ENCODE peak calls at places on chromosomes 3 and 15, in eight cellular contexts. X is GM13976, E is progenitor cell of endocrine pancreas, M is colonic mucosa, F is fibroblast of pulmonary artery, T is nephron progenitor cell, H is cardiac muscle cell, J is IMR-90. Q is an unnamed sample.

GRCh38 chr3:42067324-42067723 is 23.8 kb upstream of the TRAK1 start:
- DNase-seq in T (no peak), J (peak; percentile 63), F (peak; percentile 87), X (peak; percentile 80), H (no peak), E (no peak), M (no peak), Q (no peak)

GRCh38 chr15:82768414-82769081 is 37.3 kb downstream of the FSD2 start:
- DNase-seq in X (no peak), T (no peak), E (no peak), H (no peak), J (peak; percentile 19), M (no peak), F (no peak), Q (peak; percentile 35)

GRCh38 chr3:78569820-78570219 is 1198.0 kb downstream of the ROBO1 start:
- DNase-seq in J (no peak), H (peak; percentile 9), X (no peak), M (no peak), T (peak; percentile 2), F (no peak), E (no peak), Q (no peak)

GRCh38 chr3:145882416-145882815 is 278.6 kb downstream of the PLOD2 start:
- DNase-seq in J (no peak), T (no peak), E (no peak), M (no peak), X (no peak), H (no peak), F (peak; percentile 46), Q (no peak)

GRCh38 chr15:53671545-53671944 is 87.9 kb downstream of the WDR72 start:
- DNase-seq in E (no peak), X (no peak), M (no peak), T (peak; percentile 14), H (no peak), F (no peak), J (no peak), Q (no peak)

GRCh38 chr15:60605879-60606304 is 127.0 kb upstream of the ICE2 start:
- DNase-seq in T (no peak), E (no peak), F (peak; percentile 84), H (no peak), X (no peak), J (peak; percentile 81), M (no peak), Q (no peak)

GRCh38 chr3:194686816-194687637 is 1.3 kb downstream of the FAM43A start:
- DNase-seq in T (peak; percentile 60), H (peak; percentile 56), X (peak; percentile 51), J (peak; percentile 58), E (peak; percentile 29), F (peak; percentile 58), M (peak; percentile 48), Q (no peak)

GRCh38 chr15:90114451-90114901 is 12.2 kb upstream of the IDH2 start:
- DNase-seq in T (no peak), J (no peak), H (no peak), M (no peak), X (no peak), E (no peak), F (no peak), Q (no peak)

GRCh38 chr3:73432021-73432722 is 192.6 kb downstream of the PDZRN3 start:
- DNase-seq in H (peak; percentile 68), J (peak; percentile 54), M (no peak), E (no peak), T (peak; percentile 35), F (peak; percentile 64), X (peak; percentile 48), Q (peak; percentile 66)

GRCh38 chr15:88989578-88989977 is 76.4 kb upstream of the MFGE8 start:
- DNase-seq in X (no peak), E (no peak), F (peak; percentile 35), H (no peak), T (no peak), M (no peak), J (peak; percentile 94), Q (no peak)

GRCh38 chr3:101179637-101180036 is 140.7 kb downstream of the IMPG2 start:
- DNase-seq in T (no peak), E (no peak), M (no peak), F (peak; percentile 63), X (no peak), H (no peak), J (peak; percentile 59), Q (peak; percentile 21)

GRCh38 chr3:18758047-18758704 is 333.0 kb upstream of the SATB1 start:
- DNase-seq in X (peak; percentile 8), E (no peak), H (peak; percentile 69), F (peak; percentile 57), M (peak; percentile 73), J (no peak), T (peak; percentile 15), Q (peak; percentile 80)

GRCh38 chr3:51734572-51734907 is 27.7 kb downstream of the GRM2 start:
- DNase-seq in J (no peak), H (no peak), M (no peak), F (no peak), T (no peak), X (no peak), E (no peak), Q (no peak)

GRCh38 chr15:33068531-33068990 is 126.0 kb downstream of the FMN1 start:
- DNase-seq in H (no peak), T (peak; percentile 4), F (no peak), X (no peak), J (no peak), E (no peak), M (peak; percentile 90), Q (peak; percentile 85)

GRCh38 chr3:104519968-104520655 is 846.6 kb upstream of the ALCAM start:
- DNase-seq in X (no peak), H (no peak), E (no peak), J (no peak), F (peak; percentile 1), M (no peak), T (no peak), Q (no peak)

GRCh38 chr3:32383136-32383711 is 8.4 kb upstream of the CMTM7 start:
- DNase-seq in M (no peak), E (no peak), J (no peak), X (no peak), T (no peak), F (peak; percentile 86), H (no peak), Q (no peak)

GRCh38 chr3:45547202-45547701 is 47.3 kb upstream of the LIMD1 start:
- DNase-seq in E (no peak), F (no peak), J (no peak), X (no peak), T (no peak), M (peak; percentile 47), H (no peak), Q (no peak)

GRCh38 chr3:126528800-126529541 is 5.0 kb downstream of the CHST13 start:
- DNase-seq in X (no peak), E (peak; percentile 53), M (no peak), T (no peak), H (peak; percentile 55), F (peak; percentile 20), J (no peak), Q (no peak)

GRCh38 chr15:32028921-32029320 is 1.4 kb upstream of the CHRNA7 start:
- DNase-seq in J (no peak), H (peak; percentile 50), E (no peak), F (no peak), T (peak; percentile 53), X (no peak), M (no peak), Q (no peak)
- TF ChIP-seq CTCF in J (no peak), H (no peak), E (no peak), F (no peak), T (no peak), X (no peak), M (no peak), Q (no peak)

GRCh38 chr15:51580385-51580784 is 42.2 kb downstream of the DMXL2 start:
- DNase-seq in T (no peak), E (no peak), M (no peak), H (no peak), J (no peak), F (no peak), X (no peak), Q (no peak)

GRCh38 chr15:51579012-51579411 is 43.6 kb downstream of the DMXL2 start:
- DNase-seq in X (no peak), E (no peak), F (peak; percentile 37), J (no peak), M (no peak), H (no peak), T (no peak), Q (no peak)

GRCh38 chr15:51576911-51577500 is 45.6 kb downstream of the DMXL2 start:
- DNase-seq in J (peak; percentile 19), M (no peak), E (no peak), F (peak; percentile 85), T (no peak), H (no peak), X (no peak), Q (peak; percentile 82)

GRCh38 chr15:51577907-51578306 is 44.7 kb downstream of the DMXL2 start:
- DNase-seq in F (no peak), X (no peak), H (no peak), E (no peak), J (no peak), M (no peak), T (no peak), Q (no peak)

GRCh38 chr15:51580982-51581381 is 41.6 kb downstream of the DMXL2 start:
- DNase-seq in E (no peak), M (no peak), J (no peak), F (no peak), H (no peak), X (no peak), T (no peak), Q (no peak)
- TF ChIP-seq CTCF in E (no peak), M (no peak), J (no peak), F (no peak), H (no peak), X (no peak), T (no peak), Q (no peak)

DNA sequence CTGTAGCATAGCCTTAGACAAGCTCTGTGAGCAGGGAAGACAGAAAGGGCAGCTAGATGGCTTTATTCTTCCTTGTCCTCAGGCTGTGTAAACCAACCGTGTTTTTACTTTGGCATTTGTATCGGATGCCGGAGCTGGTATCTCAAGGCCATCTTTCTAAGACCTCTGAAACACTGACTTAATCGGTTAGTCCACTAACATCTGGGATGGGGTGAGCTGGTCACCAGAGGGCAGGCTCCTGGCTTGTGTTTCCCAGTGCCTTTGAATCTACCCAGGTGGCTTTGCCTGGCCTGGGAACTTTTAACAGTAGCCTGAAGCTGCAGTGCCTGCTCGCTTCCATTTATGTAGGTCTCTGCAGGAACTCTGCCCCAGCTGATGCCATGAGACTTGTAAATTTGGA is 252.7 kb downstream of the NR1D2 start:
- DNase-seq in M (no peak), E (no peak), X (no peak), J (no peak), H (no peak), F (no peak), T (no peak), Q (no peak)
- TF ChIP-seq CTCF in M (no peak), E (peak; percentile 12), X (no peak), J (no peak), H (no peak), F (no peak), T (no peak), Q (no peak)

DNA sequence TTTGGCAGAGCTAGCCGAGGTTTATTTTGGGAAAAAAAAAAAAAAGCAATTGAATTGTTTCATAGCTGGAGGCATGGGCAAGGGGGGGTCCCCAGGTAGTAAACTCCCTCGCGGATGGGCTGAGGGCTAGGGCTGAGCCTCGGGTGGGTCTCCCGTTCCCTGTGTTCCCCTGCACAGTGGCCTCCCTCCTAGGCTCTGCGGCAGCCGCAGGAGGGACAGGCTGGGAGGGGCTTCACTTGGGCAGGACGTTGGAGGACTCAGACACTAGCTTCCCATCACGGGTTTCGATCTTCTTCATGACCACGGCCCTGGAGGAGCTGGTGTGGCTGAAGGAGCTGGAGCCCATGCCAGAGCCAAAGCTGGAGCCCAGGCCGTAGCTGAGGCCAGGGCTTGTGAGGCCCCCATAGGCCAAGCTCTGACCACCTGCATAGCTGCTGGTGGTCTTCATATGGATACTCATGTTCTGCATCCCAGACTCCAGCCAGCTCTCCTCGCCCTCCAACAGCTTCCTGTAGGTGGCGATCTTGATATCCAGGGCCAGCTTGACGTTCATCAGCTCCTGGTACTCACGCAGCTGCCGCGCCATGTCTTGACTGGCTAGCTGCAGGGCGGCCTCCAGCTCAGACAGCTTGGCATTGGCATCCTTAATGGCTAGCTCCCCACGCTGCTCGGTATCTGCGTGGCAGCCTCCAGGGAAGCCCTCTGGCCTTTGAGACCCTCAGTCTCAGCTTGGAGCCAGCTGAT is 64.0 kb upstream of the CDAN1 start:
- DNase-seq in E (no peak), X (no peak), M (no peak), J (no peak), F (no peak), H (peak; percentile 3), T (no peak), Q (no peak)
- TF ChIP-seq CTCF in E (peak; percentile 9), X (no peak), M (no peak), J (no peak), F (peak; percentile 19), H (no peak), T (no peak), Q (no peak)